ENCODE peak calls at places on chromosomes 4 and X, in five cellular contexts. One of them, this sample, is unnamed.

GRCh38 chr4:48262926-48263325 is 6.7 kb downstream of the TEC start:
- DNase-seq in activated effector memory CD4-positive, alpha-beta T cell treated with anti-CD3 and anti-CD28 coated beads, Interleukin-2, amount 50 U/mL, for 16 hours: no peak
- DNase-seq in frontal cortex: no peak
- DNase-seq in fibroblast of pulmonary artery: no peak
- DNase-seq in activated CD4-positive, alpha-beta T cell treated with anti-CD3 and anti-CD28 coated beads, Interleukin-2, amount 50 U/mL, for 1 hour: no peak
- DNase-seq in this sample: no peak

GRCh38 chr4:3706565-3707422 is 59.4 kb upstream of the ADRA2C start:
- DNase-seq in activated effector memory CD4-positive, alpha-beta T cell treated with anti-CD3 and anti-CD28 coated beads, Interleukin-2, amount 50 U/mL, for 16 hours: no peak
- DNase-seq in frontal cortex: no peak
- DNase-seq in fibroblast of pulmonary artery: no peak
- DNase-seq in activated CD4-positive, alpha-beta T cell treated with anti-CD3 and anti-CD28 coated beads, Interleukin-2, amount 50 U/mL, for 1 hour: no peak
- DNase-seq in this sample: no peak

GRCh38 chr4:88018471-88018870 is 11.0 kb downstream of the PKD2 start:
- DNase-seq in activated effector memory CD4-positive, alpha-beta T cell treated with anti-CD3 and anti-CD28 coated beads, Interleukin-2, amount 50 U/mL, for 16 hours: no peak
- DNase-seq in frontal cortex: no peak
- DNase-seq in fibroblast of pulmonary artery: peak; percentile 69
- DNase-seq in activated CD4-positive, alpha-beta T cell treated with anti-CD3 and anti-CD28 coated beads, Interleukin-2, amount 50 U/mL, for 1 hour: no peak
- DNase-seq in this sample: no peak

GRCh38 chr4:26127851-26128337 is 192.9 kb upstream of the RBPJ start:
- DNase-seq in activated effector memory CD4-positive, alpha-beta T cell treated with anti-CD3 and anti-CD28 coated beads, Interleukin-2, amount 50 U/mL, for 16 hours: no peak
- DNase-seq in fibroblast of pulmonary artery: no peak
- DNase-seq in activated CD4-positive, alpha-beta T cell treated with anti-CD3 and anti-CD28 coated beads, Interleukin-2, amount 50 U/mL, for 1 hour: no peak
- DNase-seq in frontal cortex: no peak
- DNase-seq in this sample: peak; percentile 14

GRCh38 chr4:2292679-2293108 is 30.8 kb upstream of the MXD4 start:
- DNase-seq in fibroblast of pulmonary artery: peak; percentile 21
- DNase-seq in activated CD4-positive, alpha-beta T cell treated with anti-CD3 and anti-CD28 coated beads, Interleukin-2, amount 50 U/mL, for 1 hour: no peak
- DNase-seq in activated effector memory CD4-positive, alpha-beta T cell treated with anti-CD3 and anti-CD28 coated beads, Interleukin-2, amount 50 U/mL, for 16 hours: no peak
- DNase-seq in frontal cortex: no peak
- DNase-seq in this sample: no peak

GRCh38 chr4:76028242-76028859 is 5.1 kb upstream of the CXCL10 start:
- DNase-seq in fibroblast of pulmonary artery: peak; percentile 38
- DNase-seq in activated CD4-positive, alpha-beta T cell treated with anti-CD3 and anti-CD28 coated beads, Interleukin-2, amount 50 U/mL, for 1 hour: no peak
- DNase-seq in activated effector memory CD4-positive, alpha-beta T cell treated with anti-CD3 and anti-CD28 coated beads, Interleukin-2, amount 50 U/mL, for 16 hours: no peak
- DNase-seq in frontal cortex: no peak
- DNase-seq in this sample: peak; percentile 40

GRCh38 chrX:33045882-33046281 is 165.5 kb downstream of the DMD start:
- DNase-seq in fibroblast of pulmonary artery: no peak
- DNase-seq in activated CD4-positive, alpha-beta T cell treated with anti-CD3 and anti-CD28 coated beads, Interleukin-2, amount 50 U/mL, for 1 hour: no peak
- DNase-seq in frontal cortex: no peak
- DNase-seq in activated effector memory CD4-positive, alpha-beta T cell treated with anti-CD3 and anti-CD28 coated beads, Interleukin-2, amount 50 U/mL, for 16 hours: no peak
- DNase-seq in this sample: no peak

GRCh38 chrX:65572971-65573370 is 38.4 kb upstream of the LAS1L start:
- DNase-seq in activated effector memory CD4-positive, alpha-beta T cell treated with anti-CD3 and anti-CD28 coated beads, Interleukin-2, amount 50 U/mL, for 16 hours: no peak
- DNase-seq in frontal cortex: no peak
- DNase-seq in activated CD4-positive, alpha-beta T cell treated with anti-CD3 and anti-CD28 coated beads, Interleukin-2, amount 50 U/mL, for 1 hour: no peak
- DNase-seq in fibroblast of pulmonary artery: no peak
- DNase-seq in this sample: no peak

GRCh38 chr4:183960912-183961569 is 55.9 kb downstream of the STOX2 start:
- DNase-seq in frontal cortex: no peak
- DNase-seq in activated CD4-positive, alpha-beta T cell treated with anti-CD3 and anti-CD28 coated beads, Interleukin-2, amount 50 U/mL, for 1 hour: no peak
- DNase-seq in activated effector memory CD4-positive, alpha-beta T cell treated with anti-CD3 and anti-CD28 coated beads, Interleukin-2, amount 50 U/mL, for 16 hours: no peak
- DNase-seq in fibroblast of pulmonary artery: no peak
- DNase-seq in this sample: peak; percentile 42

GRCh38 chr4:174628206-174628605 is 105.9 kb upstream of the HPGD start:
- DNase-seq in activated CD4-positive, alpha-beta T cell treated with anti-CD3 and anti-CD28 coated beads, Interleukin-2, amount 50 U/mL, for 1 hour: no peak
- DNase-seq in activated effector memory CD4-positive, alpha-beta T cell treated with anti-CD3 and anti-CD28 coated beads, Interleukin-2, amount 50 U/mL, for 16 hours: no peak
- DNase-seq in frontal cortex: no peak
- DNase-seq in fibroblast of pulmonary artery: no peak
- DNase-seq in this sample: no peak

GRCh38 chr4:74230902-74231499 is 73.1 kb downstream of the MTHFD2L start:
- DNase-seq in activated effector memory CD4-positive, alpha-beta T cell treated with anti-CD3 and anti-CD28 coated beads, Interleukin-2, amount 50 U/mL, for 16 hours: no peak
- DNase-seq in activated CD4-positive, alpha-beta T cell treated with anti-CD3 and anti-CD28 coated beads, Interleukin-2, amount 50 U/mL, for 1 hour: no peak
- DNase-seq in frontal cortex: no peak
- DNase-seq in fibroblast of pulmonary artery: peak; percentile 87
- DNase-seq in this sample: no peak

GRCh38 chrX:95076449-95076848 is 1402.4 kb downstream of the FAM133A start:
- DNase-seq in activated effector memory CD4-positive, alpha-beta T cell treated with anti-CD3 and anti-CD28 coated beads, Interleukin-2, amount 50 U/mL, for 16 hours: no peak
- DNase-seq in fibroblast of pulmonary artery: peak; percentile 33
- DNase-seq in frontal cortex: no peak
- DNase-seq in activated CD4-positive, alpha-beta T cell treated with anti-CD3 and anti-CD28 coated beads, Interleukin-2, amount 50 U/mL, for 1 hour: no peak
- DNase-seq in this sample: peak; percentile 1

GRCh38 chr4:65865489-65865888 is 195.2 kb upstream of the EPHA5 start:
- DNase-seq in activated effector memory CD4-positive, alpha-beta T cell treated with anti-CD3 and anti-CD28 coated beads, Interleukin-2, amount 50 U/mL, for 16 hours: no peak
- DNase-seq in fibroblast of pulmonary artery: peak; percentile 46
- DNase-seq in activated CD4-positive, alpha-beta T cell treated with anti-CD3 and anti-CD28 coated beads, Interleukin-2, amount 50 U/mL, for 1 hour: no peak
- DNase-seq in frontal cortex: no peak
- DNase-seq in this sample: no peak